ENCODE peak calls at places on chromosomes 6 and 20, in four cellular contexts. One of them, this sample, is unnamed.
A peak's percentile ranks its signal among the peaks of the same experiment; 100 is the strongest.

GRCh38 chr6:109579361-109579760 is 96.3 kb upstream of the ZBTB24 start:
- DNase-seq in hepatic stellate cell: no peak
- DNase-seq in HFF-Myc: no peak
- DNase-seq in NCI-H526: no peak
- DNase-seq in this sample: no peak

GRCh38 chr6:36432151-36432633 is 10.5 kb downstream of the PXT1 start:
- DNase-seq in hepatic stellate cell: peak; percentile 22
- DNase-seq in HFF-Myc: no peak
- DNase-seq in NCI-H526: no peak
- DNase-seq in this sample: no peak

GRCh38 chr20:40637176-40637575 is 51.9 kb downstream of the MAFB start:
- DNase-seq in hepatic stellate cell: no peak
- DNase-seq in HFF-Myc: no peak
- DNase-seq in NCI-H526: no peak
- DNase-seq in this sample: no peak

GRCh38 chr6:82013561-82014275 is 233.8 kb downstream of the IBTK start:
- DNase-seq in hepatic stellate cell: no peak
- DNase-seq in HFF-Myc: no peak
- DNase-seq in NCI-H526: no peak
- DNase-seq in this sample: no peak

GRCh38 chr6:150651808-150652473 is 52.3 kb downstream of the PLEKHG1 start:
- DNase-seq in hepatic stellate cell: no peak
- DNase-seq in HFF-Myc: no peak
- DNase-seq in NCI-H526: no peak
- DNase-seq in this sample: no peak

GRCh38 chr20:45495438-45495985 is 19.9 kb downstream of the SPINT3 start:
- DNase-seq in hepatic stellate cell: no peak
- DNase-seq in HFF-Myc: no peak
- DNase-seq in NCI-H526: no peak
- DNase-seq in this sample: no peak

GRCh38 chr6:72328775-72329174 is 293.1 kb upstream of the KCNQ5 start:
- DNase-seq in hepatic stellate cell: no peak
- DNase-seq in HFF-Myc: no peak
- DNase-seq in NCI-H526: no peak
- DNase-seq in this sample: no peak

GRCh38 chr6:132813173-132813856 is 1.1 kb upstream of the RPS12 start:
- DNase-seq in hepatic stellate cell: no peak
- DNase-seq in HFF-Myc: no peak
- DNase-seq in NCI-H526: peak; percentile 41
- DNase-seq in this sample: no peak

GRCh38 chr20:52167232-52167840 is 24.2 kb downstream of the ZFP64 start:
- DNase-seq in hepatic stellate cell: no peak
- DNase-seq in HFF-Myc: no peak
- DNase-seq in NCI-H526: no peak
- DNase-seq in this sample: no peak

GRCh38 chr6:107495196-107495643 is 5.3 kb downstream of the SOBP start:
- DNase-seq in hepatic stellate cell: peak; percentile 29
- DNase-seq in HFF-Myc: no peak
- DNase-seq in NCI-H526: no peak
- DNase-seq in this sample: no peak

GRCh38 chr6:166618866-166619761 is 7.9 kb downstream of the RPS6KA2 start:
- DNase-seq in hepatic stellate cell: peak; percentile 82
- DNase-seq in HFF-Myc: no peak
- DNase-seq in NCI-H526: no peak
- DNase-seq in this sample: no peak

This sample was measured in SK-N-MC.